ENCODE peak calls at places on chromosomes 12 and 14, in six cellular contexts. O, R, F, S, A and B are unnamed samples.

GRCh38 chr12:94769040-94769420 is 118.7 kb upstream of the TMCC3 start:
- DNase-seq in A (no peak), F (no peak), O (no peak), S (no peak), R (no peak), B (no peak)

GRCh38 chr12:5442251-5443006 is 10.5 kb downstream of the NTF3 start:
- DNase-seq in A (peak), F (no peak), O (peak), S (no peak), R (peak), B (peak)

GRCh38 chr14:90968025-90968424 is 92.4 kb downstream of the RPS6KA5 start:
- DNase-seq in A (no peak), F (no peak), R (peak), O (no peak), S (no peak), B (no peak)

GRCh38 chr12:8018666-8019581 is 13.6 kb upstream of the FOXJ2 start:
- DNase-seq in F (peak), A (peak), O (no peak), R (no peak), S (no peak), B (peak)

GRCh38 chr12:113907446-113908180 is 58.5 kb downstream of the RBM19 start:
- DNase-seq in S (no peak), F (no peak), R (no peak), O (no peak), A (no peak), B (no peak)

GRCh38 chr12:16881986-16882385 is 276.0 kb upstream of the LMO3 start:
- DNase-seq in A (no peak), S (no peak), F (no peak), R (no peak), O (no peak), B (no peak)

GRCh38 chr12:27104546-27104945 is 22.2 kb upstream of the C12orf71 start:
- DNase-seq in R (peak), O (peak), A (no peak), F (no peak), S (no peak), B (no peak)

GRCh38 chr14:61374284-61374683 is 52.9 kb downstream of the PRKCH start:
- DNase-seq in A (no peak), O (no peak), R (no peak), F (no peak), S (no peak), B (no peak)

GRCh38 chr12:76706099-76706498 is 57.8 kb upstream of the ZDHHC17 start:
- DNase-seq in S (no peak), R (peak), O (peak), F (no peak), A (no peak), B (no peak)

GRCh38 chr12:110531741-110532333 is 29.7 kb downstream of the RAD9B start:
- DNase-seq in A (no peak), F (no peak), R (peak), S (no peak), O (peak), B (no peak)

GRCh38 chr12:100163416-100164152 is 20.9 kb upstream of the BLTP3B start:
- DNase-seq in F (peak), R (peak), O (peak), A (peak), S (peak), B (no peak)

GRCh38 chr12:96219700-96220206 is 25.6 kb downstream of the ELK3 start:
- DNase-seq in S (no peak), R (peak), O (peak), A (peak), F (peak), B (peak)

GRCh38 chr14:77212933-77213656 is 31.5 kb downstream of the TMEM63C start:
- DNase-seq in S (no peak), F (peak), A (peak), O (no peak), R (peak), B (peak)

GRCh38 chr12:113070117-113070906 is 13.8 kb downstream of the DTX1 start:
- DNase-seq in R (no peak), S (no peak), O (no peak), F (no peak), A (no peak), B (no peak)

GRCh38 chr14:60817113-60817512 is 82.6 kb downstream of the MNAT1 start:
- DNase-seq in O (no peak), A (no peak), S (no peak), R (peak), F (no peak), B (no peak)

GRCh38 chr14:34715108-34715863 is 893 bp upstream of the CFL2 start:
- DNase-seq in O (no peak), A (no peak), S (no peak), F (no peak), R (peak), B (no peak)

GRCh38 chr12:126762150-126762549 is 1504.8 kb upstream of the TMEM132C start:
- DNase-seq in S (no peak), A (no peak), F (no peak), R (no peak), O (no peak), B (no peak)

GRCh38 chr14:61997146-61997545 is 234.9 kb downstream of the SNAPC1 start:
- DNase-seq in O (peak), F (no peak), S (no peak), A (no peak), R (no peak), B (no peak)

GRCh38 chr12:27931390-27931789 is 41.1 kb downstream of the PTHLH start:
- DNase-seq in A (no peak), F (no peak), O (no peak), R (peak), S (no peak), B (no peak)